ENCODE peak calls at places on chromosomes 1 and 21, in four cellular contexts. Z is stomach, A is left ventricle myocardium inferior, F is OCI-LY7. U is an unnamed sample.
A peak's percentile ranks its signal among the peaks of the same experiment; 100 is the strongest.

GRCh38 chr1:188425687-188426086 is 1596.9 kb downstream of the PLA2G4A start:
- DNase-seq in A (no peak), F (no peak), Z (no peak), U (no peak)

GRCh38 chr1:32351859-32352745 is 10.2 kb downstream of the FAM229A start:
- DNase-seq in F (no peak), Z (peak; percentile 38), A (peak; percentile 63), U (no peak)

GRCh38 chr21:35075546-35075945 is 26.4 kb upstream of the RUNX1 start:
- DNase-seq in A (no peak), Z (no peak), F (no peak), U (no peak)

GRCh38 chr1:219434285-219434950 is 178.5 kb downstream of the ZC3H11B start:
- DNase-seq in A (no peak), Z (no peak), F (no peak), U (no peak)

GRCh38 chr21:35658242-35658641 is 402.1 kb downstream of the SETD4 start:
- DNase-seq in A (no peak), Z (no peak), F (no peak), U (no peak)

GRCh38 chr1:18607289-18607760 is 23.3 kb upstream of the PAX7 start:
- DNase-seq in F (no peak), A (no peak), Z (no peak), U (no peak)

GRCh38 chr21:41881051-41881450 is 1.9 kb upstream of the PRDM15 start:
- DNase-seq in F (no peak), Z (no peak), A (no peak), U (no peak)

GRCh38 chr1:24360681-24361080 is 41.5 kb downstream of the GRHL3 start:
- DNase-seq in F (no peak), Z (no peak), A (no peak), U (no peak)

GRCh38 chr1:230390371-230390770 is 35.8 kb downstream of the PGBD5 start:
- DNase-seq in Z (no peak), F (no peak), A (no peak), U (no peak)

GRCh38 chr1:3003941-3004270 is 17.4 kb upstream of the ACTRT2 start:
- DNase-seq in A (no peak), Z (no peak), F (no peak), U (no peak)

GRCh38 chr1:19682257-19682656 is 17.6 kb downstream of the HTR6 start:
- DNase-seq in A (no peak), F (no peak), Z (no peak), U (no peak)

GRCh38 chr1:156106624-156107488 is 7.7 kb upstream of the LMNA start:
- DNase-seq in A (no peak), Z (no peak), F (no peak), U (no peak)

GRCh38 chr1:84956655-84957054 is 40.3 kb downstream of the MCOLN2 start:
- DNase-seq in Z (no peak), A (no peak), F (no peak), U (no peak)

DNA sequence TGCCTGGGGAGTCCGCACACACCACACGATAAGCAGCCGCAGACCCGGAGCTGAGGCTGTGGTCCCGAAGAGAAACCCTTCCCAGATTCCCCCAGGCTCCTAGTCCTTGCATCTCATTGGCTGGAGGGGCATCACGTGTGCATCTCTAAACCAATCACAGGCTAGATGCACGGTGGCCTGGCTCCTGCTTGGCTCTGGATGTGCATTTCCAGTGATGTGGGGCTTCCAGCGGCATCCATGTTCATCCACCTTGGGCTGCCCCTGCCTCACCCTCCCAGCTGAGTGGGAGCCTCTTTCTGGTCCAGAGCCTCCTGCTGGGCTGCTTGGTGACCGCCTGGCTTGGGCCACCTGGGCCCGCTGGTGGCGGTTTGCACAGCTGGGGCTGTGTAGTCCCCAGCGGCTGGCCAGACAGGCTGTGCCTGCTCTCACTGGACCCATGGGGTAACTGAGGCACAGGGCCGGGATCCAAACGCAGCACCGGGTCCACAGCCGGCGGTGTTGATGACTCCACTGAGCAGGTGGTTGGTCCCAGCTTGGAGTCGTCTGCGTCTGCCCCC is 41.1 kb downstream of the COL6A1 start:
- DNase-seq in Z (no peak), A (no peak), F (no peak), U (no peak)
- H3K4me3 ChIP-seq in Z (no peak overlapping the region), A (peak overlapping the region; percentile 22), F (no peak overlapping the region), U (no peak overlapping the region)

GRCh38 chr1:113042336-113043143 is 30.5 kb upstream of the LRIG2 start:
- DNase-seq in A (peak; percentile 63), Z (peak; percentile 77), F (peak; percentile 64), U (no peak)
- TF ChIP-seq CTCF in A (peak; percentile 74), Z (no peak), F (peak; percentile 78), U (peak; percentile 59)

GRCh38 chr1:160097196-160097910 is 1.1 kb downstream of the IGSF8 start:
- DNase-seq in Z (no peak), A (no peak), F (peak; percentile 43), U (no peak)
- H3K4me3 ChIP-seq in Z (peak overlapping the region; percentile 77), A (peak overlapping the region; percentile 78), F (peak overlapping the region; percentile 95), U (peak overlapping the region; percentile 79)

GRCh38 chr1:202208458-202208857 is 14.9 kb downstream of the LGR6 start:
- DNase-seq in Z (no peak), F (no peak), A (no peak), U (no peak)

GRCh38 chr1:202212787-202213186 is 19.2 kb downstream of the LGR6 start:
- DNase-seq in F (no peak), Z (no peak), A (no peak), U (no peak)

GRCh38 chr1:202207292-202207691 is 13.7 kb downstream of the LGR6 start:
- DNase-seq in A (no peak), Z (no peak), F (no peak), U (no peak)

GRCh38 chr1:202210969-202211368 is 17.4 kb downstream of the LGR6 start:
- DNase-seq in A (no peak), Z (no peak), F (no peak), U (no peak)

GRCh38 chr1:202210370-202210769 is 16.8 kb downstream of the LGR6 start:
- DNase-seq in Z (no peak), F (no peak), A (no peak), U (no peak)
- TF ChIP-seq CTCF in Z (no peak), F (no peak), A (no peak), U (no peak)

DNA sequence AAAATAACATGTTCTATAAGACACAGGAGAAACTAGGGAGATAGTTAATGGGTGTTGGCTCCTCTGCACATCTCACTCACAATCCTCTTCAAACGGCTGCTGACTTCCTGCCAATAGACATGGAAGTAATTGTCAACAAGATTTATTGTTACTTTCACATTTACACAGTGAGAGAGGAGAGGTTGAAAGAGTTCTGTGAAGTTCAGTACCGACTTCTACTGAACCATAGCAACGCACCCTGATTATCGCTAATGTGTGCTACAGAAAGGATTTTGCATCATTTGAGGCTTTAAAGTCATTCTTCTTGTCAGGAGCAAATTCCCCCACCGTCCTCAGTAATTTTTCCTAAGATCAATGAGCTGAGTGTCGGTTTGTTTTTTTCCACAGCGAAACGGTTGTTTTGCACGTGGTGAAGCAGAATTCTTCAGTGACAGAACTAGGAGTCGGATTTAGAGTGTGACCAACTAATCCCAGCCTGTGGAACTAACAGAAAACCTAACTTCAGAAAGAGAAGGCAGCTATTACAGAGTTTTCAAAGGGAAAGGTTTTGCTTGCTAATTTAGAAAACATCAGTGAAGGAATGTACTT is 361.0 kb downstream of the ADGRL2 start:
- DNase-seq in Z (no peak), F (no peak), A (no peak), U (no peak)
- H3K4me3 ChIP-seq in Z (peak overlapping the region; percentile 29), F (no peak overlapping the region), A (peak overlapping the region; percentile 26), U (no peak overlapping the region)

DNA sequence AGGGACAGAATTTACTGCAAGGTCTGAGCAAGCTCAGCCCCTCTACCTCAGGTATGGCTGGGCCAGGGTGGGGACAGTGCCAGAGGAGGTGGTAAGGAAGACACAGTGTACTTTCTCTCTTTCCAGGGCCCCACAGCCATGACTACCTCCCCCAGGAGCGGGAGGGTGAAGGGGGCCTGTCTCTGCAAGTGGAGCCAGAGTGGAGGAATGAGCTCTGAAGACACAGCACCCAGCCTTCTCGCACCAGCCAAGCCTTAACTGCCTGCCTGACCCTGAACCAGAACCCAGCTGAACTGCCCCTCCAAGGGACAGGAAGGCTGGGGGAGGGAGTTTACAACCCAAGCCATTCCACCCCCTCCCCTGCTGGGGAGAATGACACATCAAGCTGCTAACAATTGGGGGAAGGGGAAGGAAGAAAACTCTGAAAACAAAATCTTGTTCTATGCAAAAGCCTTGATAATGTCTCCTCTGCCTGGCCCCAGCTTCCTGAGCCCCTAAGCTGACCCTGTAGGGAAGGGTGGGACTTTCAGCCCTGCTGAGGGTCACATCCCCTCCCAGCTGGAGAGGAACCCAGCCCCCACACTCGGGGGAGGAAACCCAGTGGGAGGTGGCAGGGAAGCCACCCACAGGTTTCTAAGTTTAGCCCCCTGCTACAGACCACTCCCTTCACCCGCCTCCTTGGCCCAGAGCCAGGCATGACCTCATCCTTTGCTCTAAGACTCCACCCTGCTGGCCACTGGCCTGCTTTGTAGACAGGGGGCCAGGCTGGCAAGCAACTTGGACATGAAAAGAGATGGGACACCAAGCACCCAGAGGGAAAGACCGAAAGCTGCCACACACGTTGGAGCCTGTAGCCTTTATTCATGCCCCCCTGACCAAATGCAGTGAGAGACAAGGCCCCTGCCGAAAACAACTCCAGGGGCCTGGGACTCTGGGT is 6.4 kb downstream of the RHOC start:
- DNase-seq in A (peak; percentile 99), F (peak; percentile 84), Z (peak; percentile 93), U (peak; percentile 50)
- TF ChIP-seq CTCF in A (peak; percentile 44), F (no peak), Z (no peak), U (no peak)

GRCh38 chr1:161013104-161013590 is 7.8 kb downstream of the F11R start:
- DNase-seq in Z (no peak), A (no peak), F (no peak), U (no peak)
- H3K4me3 ChIP-seq in Z (peak overlapping the region; percentile 14), A (peak overlapping the region; percentile 50), F (peak overlapping the region; percentile 60), U (peak overlapping the region; percentile 40)

GRCh38 chr1:17438977-17439249 is 564 bp downstream of the RCC2 start:
- DNase-seq in A (no peak), Z (no peak), F (no peak), U (no peak)

GRCh38 chr1:17440827-17441168 is 1.3 kb upstream of the RCC2 start:
- DNase-seq in F (no peak), A (no peak), Z (no peak), U (no peak)

GRCh38 chr1:17439250-17440073 is at the start of gene RCC2:
- DNase-seq in F (peak; percentile 89), Z (peak; percentile 69), A (peak; percentile 72), U (no peak)

GRCh38 chr1:17441265-17441992 is 2.0 kb upstream of the RCC2 start:
- DNase-seq in F (peak; percentile 58), A (no peak), Z (no peak), U (no peak)

DNA sequence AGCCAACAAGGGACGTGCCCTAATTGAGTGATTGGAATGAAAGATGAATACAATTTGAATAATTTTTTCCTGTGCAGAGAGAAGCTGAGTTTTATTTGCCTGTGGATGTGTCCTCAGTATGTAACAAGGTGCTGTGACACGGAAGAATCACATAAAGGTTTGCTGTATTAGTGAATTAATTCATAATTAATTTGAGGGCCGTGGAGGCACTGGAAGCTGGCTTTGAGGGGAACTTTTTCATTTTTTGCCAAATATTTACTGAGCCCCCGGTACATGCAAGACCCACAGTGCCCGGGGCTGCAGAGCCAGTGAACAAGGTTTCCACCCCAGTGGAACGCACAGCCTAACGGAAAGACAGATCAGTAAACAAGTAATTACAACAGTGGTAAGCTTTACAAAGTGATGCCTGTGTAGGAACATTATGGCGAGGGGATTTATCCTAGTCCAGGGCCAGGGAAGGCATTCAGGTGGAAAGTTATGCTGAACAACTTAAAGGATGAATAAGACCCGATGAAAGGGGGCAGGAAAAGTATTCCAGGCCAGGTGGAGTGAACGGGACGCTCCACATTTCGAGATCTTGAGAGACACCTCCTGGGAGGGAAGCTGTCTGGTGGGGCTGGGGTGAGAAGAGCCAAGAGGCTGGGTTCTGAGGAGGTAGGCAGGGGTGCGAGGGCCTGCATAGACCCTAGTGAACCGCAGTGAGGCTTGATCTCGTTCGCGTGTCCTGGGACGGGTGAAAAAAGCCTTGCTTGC is 773 bp upstream of the RCC2 start:
- DNase-seq in Z (no peak), A (no peak), F (no peak), U (no peak)
- TF ChIP-seq CTCF in Z (no peak), A (no peak), F (no peak), U (no peak)

U was measured in GM12864.